ENCODE peak calls at places on chromosomes 13 and 19, in seven cellular contexts. F, R, D, E, T, I and S are unnamed samples.

GRCh38 chr13:91400094-91400462 is 1.7 kb downstream of the GPC5 start:
- DNase-seq in I (no peak), T (no peak), F (no peak), E (no peak), D (no peak), R (no peak), S (no peak)

GRCh38 chr13:60397693-60398437 is 845 bp downstream of the TDRD3 start:
- DNase-seq in D (peak), T (peak), R (peak), E (peak), I (peak), F (peak), S (peak)

GRCh38 chr19:29872224-29872731 is 60.5 kb downstream of the CCNE1 start:
- DNase-seq in D (peak), I (no peak), T (no peak), E (no peak), R (no peak), F (no peak), S (no peak)

GRCh38 chr19:48329167-48329891 is 4.0 kb downstream of the EMP3 start:
- DNase-seq in E (no peak), F (no peak), T (no peak), D (peak), I (no peak), R (no peak), S (no peak)

GRCh38 chr13:113559901-113560644 is 24.5 kb upstream of the TFDP1 start:
- DNase-seq in F (peak), I (no peak), D (no peak), T (no peak), E (no peak), R (no peak), S (no peak)

GRCh38 chr13:22927008-22927393 is 253.8 kb upstream of the SGCG start:
- DNase-seq in F (no peak), R (no peak), E (no peak), I (no peak), T (no peak), D (no peak), S (no peak)

GRCh38 chr13:106533940-106534843 is 1.3 kb downstream of the EFNB2 start:
- DNase-seq in I (peak), T (no peak), R (no peak), E (peak), D (peak), F (peak), S (no peak)

GRCh38 chr19:3554254-3555083 is 2.9 kb downstream of the MFSD12 start:
- DNase-seq in F (no peak), D (no peak), T (peak), I (no peak), R (no peak), E (no peak), S (no peak)

GRCh38 chr19:41426116-41426841 is 895 bp downstream of the B3GNT8 start:
- DNase-seq in F (no peak), E (no peak), I (no peak), T (no peak), D (no peak), R (no peak), S (no peak)

GRCh38 chr13:112062619-112063308 is 4.2 kb upstream of the SOX1 start:
- DNase-seq in I (no peak), T (no peak), D (no peak), E (no peak), F (no peak), R (no peak), S (no peak)

GRCh38 chr19:12940897-12941296 is 2.5 kb downstream of the CALR start:
- DNase-seq in R (no peak), D (no peak), E (no peak), F (no peak), I (no peak), T (no peak), S (no peak)

GRCh38 chr13:74289861-74290260 is 155.7 kb upstream of the KLF12 start:
- DNase-seq in D (no peak), F (no peak), E (no peak), R (no peak), I (no peak), T (no peak), S (peak)

GRCh38 chr19:53892981-53893325 is 11.0 kb downstream of the PRKCG start:
- DNase-seq in D (no peak), E (no peak), R (no peak), F (no peak), T (no peak), I (no peak), S (no peak)

GRCh38 chr13:22432690-22433089 is 748.1 kb upstream of the SGCG start:
- DNase-seq in E (no peak), R (no peak), T (no peak), F (no peak), I (no peak), D (no peak), S (no peak)

GRCh38 chr19:3359850-3360493 is 6.4 kb upstream of the NFIC start:
- DNase-seq in T (no peak), R (no peak), D (no peak), F (no peak), E (no peak), I (no peak), S (no peak)

GRCh38 chr19:48815870-48816501 is 5.2 kb upstream of the BCAT2 start:
- DNase-seq in F (no peak), I (no peak), R (no peak), D (peak), E (no peak), T (no peak), S (no peak)

GRCh38 chr13:66778461-66778860 is 451.7 kb downstream of the PCDH9 start:
- DNase-seq in E (no peak), D (no peak), R (no peak), I (no peak), T (no peak), F (no peak), S (no peak)

GRCh38 chr19:33193864-33194362 is at the start of gene LRP3:
- DNase-seq in D (no peak), T (no peak), F (peak), I (no peak), E (no peak), R (peak), S (peak)

GRCh38 chr13:85724554-85725432 is 74.4 kb downstream of the SLITRK6 start:
- DNase-seq in D (no peak), F (no peak), T (no peak), E (no peak), I (peak), R (no peak), S (peak)

GRCh38 chr13:26629260-26629659 is 71.8 kb downstream of the WASF3 start:
- DNase-seq in E (no peak), R (no peak), I (no peak), F (no peak), T (no peak), D (no peak), S (no peak)

GRCh38 chr19:31348416-31349159 is 648 bp downstream of the TSHZ3 start:
- DNase-seq in I (no peak), F (peak), D (peak), E (peak), T (no peak), R (no peak), S (no peak)

GRCh38 chr19:37716140-37716539 is 3.4 kb downstream of the ZNF607 start:
- DNase-seq in T (no peak), F (no peak), R (no peak), I (no peak), D (no peak), E (no peak), S (no peak)

GRCh38 chr13:99758465-99759162 is 213.0 kb downstream of the ZIC5 start:
- DNase-seq in I (no peak), D (no peak), T (no peak), R (no peak), F (no peak), E (no peak), S (peak)

GRCh38 chr13:41622545-41623429 is 165.4 kb downstream of the RGCC start:
- DNase-seq in F (no peak), E (no peak), I (no peak), R (no peak), T (no peak), D (peak), S (no peak)

GRCh38 chr19:38946229-38947010 is 15.7 kb downstream of the MRPS12 start:
- DNase-seq in R (no peak), T (no peak), I (no peak), E (no peak), F (no peak), D (no peak), S (no peak)

GRCh38 chr19:36023432-36023831 is 9.2 kb downstream of the CLIP3 start:
- DNase-seq in D (no peak), F (no peak), T (no peak), E (no peak), R (no peak), I (no peak), S (no peak)

GRCh38 chr19:4584670-4585460 is 25.4 kb upstream of the SEMA6B start:
- DNase-seq in R (no peak), I (no peak), E (no peak), D (no peak), F (no peak), T (no peak), S (no peak)

GRCh38 chr13:87527036-87527435 is 144.1 kb upstream of the SLITRK5 start:
- DNase-seq in F (no peak), I (no peak), E (no peak), D (no peak), T (no peak), R (no peak), S (no peak)

GRCh38 chr13:34747507-34747906 is 194.6 kb upstream of the NBEA start:
- DNase-seq in R (no peak), I (no peak), E (no peak), D (no peak), F (no peak), T (no peak), S (no peak)

GRCh38 chr13:78602561-78603239 is 652 bp downstream of the POU4F1 start:
- DNase-seq in R (no peak), T (no peak), I (no peak), F (no peak), E (no peak), D (no peak), S (peak)

GRCh38 chr19:14149011-14149410 is 12.6 kb upstream of the ASF1B start:
- DNase-seq in I (no peak), F (no peak), R (no peak), D (no peak), T (no peak), E (no peak), S (no peak)